ENCODE peak calls at places on chromosomes 5 and 9, in five cellular contexts. P, V, J, W and M are unnamed samples.

GRCh38 chr5:151892393-151892792 is 32.3 kb downstream of the GLRA1 start:
- DNase-seq in W (no peak), J (no peak), P (no peak), V (no peak), M (no peak)

GRCh38 chr9:131422241-131422792 is 28.4 kb downstream of the PRRC2B start:
- DNase-seq in V (no peak), J (no peak), W (no peak), P (no peak), M (no peak)

GRCh38 chr5:54234304-54234938 is 76.0 kb downstream of the ARL15 start:
- DNase-seq in V (no peak), P (peak; percentile 23), J (peak; percentile 71), W (no peak), M (no peak)

GRCh38 chr9:125360621-125361020 is 99.0 kb downstream of the GAPVD1 start:
- DNase-seq in W (no peak), J (no peak), P (no peak), V (no peak), M (no peak)

GRCh38 chr9:105052346-105052745 is 124.4 kb upstream of the ABCA1 start:
- DNase-seq in W (no peak), V (no peak), P (no peak), J (no peak), M (no peak)

GRCh38 chr9:108047264-108047663 is 557.7 kb upstream of the KLF4 start:
- DNase-seq in W (no peak), P (peak; percentile 89), V (no peak), J (peak; percentile 47), M (no peak)

GRCh38 chr5:93162201-93162654 is 418.8 kb downstream of the NR2F1-AS1 start:
- DNase-seq in J (peak; percentile 37), W (no peak), P (peak; percentile 73), V (no peak), M (no peak)

GRCh38 chr5:170306381-170306790 is 8.8 kb upstream of the LCP2 start:
- DNase-seq in P (peak; percentile 20), J (peak; percentile 85), W (no peak), V (no peak), M (no peak)

GRCh38 chr9:129458155-129458661 is 162.7 kb downstream of the C9orf50 start:
- DNase-seq in V (no peak), J (no peak), P (no peak), W (no peak), M (peak; percentile 53)

GRCh38 chr5:155485344-155485743 is 471.8 kb downstream of the KIF4B start:
- DNase-seq in V (no peak), W (no peak), P (no peak), J (no peak), M (no peak)

GRCh38 chr9:90901933-90902332 is 100.3 kb downstream of the SYK start:
- DNase-seq in P (no peak), V (no peak), J (no peak), W (no peak), M (no peak)

GRCh38 chr5:65525726-65526125 is 37.2 kb downstream of the CENPK start:
- DNase-seq in J (no peak), W (no peak), V (no peak), P (no peak), M (no peak)

GRCh38 chr9:32906213-32906612 is 95.2 kb downstream of the APTX start:
- DNase-seq in W (no peak), V (no peak), J (no peak), P (no peak), M (no peak)

GRCh38 chr5:8491254-8491653 is 622.3 kb downstream of the MTRR start:
- DNase-seq in P (peak; percentile 12), W (no peak), J (peak; percentile 25), V (no peak), M (no peak)

GRCh38 chr5:141369994-141370848 is at the start of gene PCDHGB3:
- DNase-seq in V (no peak), P (peak; percentile 39), J (peak; percentile 62), W (no peak), M (no peak)
- H3K9me3 ChIP-seq in V (peaks cover 33% of the 10 kb centered on the region), P (peaks cover 56% of the 10 kb centered on the region), J (no peaks in the 10 kb centered on the region), W (no peaks in the 10 kb centered on the region), M (peaks cover 12% of the 10 kb centered on the region)

GRCh38 chr5:141393267-141393666 is 834 bp downstream of the PCDHGA8 start:
- DNase-seq in V (no peak), W (no peak), P (no peak), J (no peak), M (no peak)
- H3K9me3 ChIP-seq in V (peaks cover 29% of the 10 kb centered on the region), W (peaks cover 20% of the 10 kb centered on the region), P (peaks cover 45% of the 10 kb centered on the region), J (peaks cover 7% of the 10 kb centered on the region), M (peaks cover 8% of the 10 kb centered on the region)

GRCh38 chr5:141434006-141434405 is 3.7 kb downstream of the PCDHGA12 start:
- DNase-seq in W (no peak), V (no peak), J (no peak), P (no peak), M (no peak)

GRCh38 chr5:141439411-141440141 is 9.3 kb downstream of the PCDHGA12 start:
- DNase-seq in V (no peak), P (peak; percentile 38), J (no peak), W (no peak), M (no peak)

GRCh38 chr5:141441571-141442170 is 11.4 kb downstream of the PCDHGA12 start:
- DNase-seq in W (no peak), P (no peak), V (no peak), J (no peak), M (no peak)

GRCh38 chr5:141431286-141431685 is 979 bp downstream of the PCDHGA12 start:
- DNase-seq in V (no peak), J (peak; percentile 67), W (no peak), P (peak; percentile 34), M (no peak)

GRCh38 chr5:141437208-141437607 is 6.9 kb downstream of the PCDHGA12 start:
- DNase-seq in V (no peak), W (no peak), J (no peak), P (no peak), M (no peak)
- H3K9me3 ChIP-seq in V (peaks cover 11% of the 10 kb centered on the region), W (peaks cover 10% of the 10 kb centered on the region), J (no peaks in the 10 kb centered on the region), P (peaks cover 9% of the 10 kb centered on the region), M (no peaks in the 10 kb centered on the region)

DNA sequence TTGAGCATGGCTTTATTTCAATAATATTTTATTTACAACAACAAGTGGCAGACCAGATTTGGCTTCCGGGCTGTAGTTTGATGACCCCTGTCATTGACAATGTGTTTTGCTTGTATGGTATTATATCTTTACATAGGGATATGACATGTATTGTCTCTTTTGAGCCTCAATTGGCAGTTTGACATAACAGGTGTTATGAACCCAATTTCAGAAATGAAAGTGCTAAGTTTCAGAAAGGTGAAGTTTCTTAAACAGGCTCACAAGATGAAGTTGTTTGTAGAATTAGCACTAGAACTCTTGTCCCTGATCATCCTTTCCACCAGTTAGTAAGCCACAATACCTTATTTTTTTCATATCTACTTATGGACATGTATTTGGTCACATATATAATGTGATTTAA is 303.0 kb upstream of the GRIA1 start:
- DNase-seq in V (no peak), J (no peak), P (no peak), W (no peak), M (no peak)
- H3K9me3 ChIP-seq in V (no peaks in the 10 kb centered on the region), J (no peaks in the 10 kb centered on the region), P (no peaks in the 10 kb centered on the region), W (no peaks in the 10 kb centered on the region), M (no peaks in the 10 kb centered on the region)

DNA sequence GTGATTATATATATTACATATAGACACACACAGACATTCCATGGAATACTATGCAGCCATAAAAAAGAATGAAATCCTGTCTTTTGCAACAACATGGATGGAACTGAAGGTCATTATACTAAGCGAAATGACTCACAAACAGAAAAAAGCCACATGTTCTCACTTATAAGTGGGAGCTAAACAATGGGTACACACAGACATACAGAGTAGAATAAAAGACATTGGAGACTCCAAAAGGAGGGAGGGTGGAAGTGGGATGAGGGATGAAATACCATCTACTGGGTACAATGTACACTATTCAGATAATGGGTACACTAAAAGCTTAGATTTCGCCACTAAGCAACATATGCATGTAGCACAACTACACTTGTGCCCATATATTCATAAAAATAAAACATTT is 170.0 kb upstream of the RGMB start:
- DNase-seq in J (no peak), V (no peak), W (no peak), P (no peak), M (no peak)
- H3K9me3 ChIP-seq in J (no peaks in the 10 kb centered on the region), V (no peaks in the 10 kb centered on the region), W (no peaks in the 10 kb centered on the region), P (no peaks in the 10 kb centered on the region), M (no peaks in the 10 kb centered on the region)

GRCh38 chr5:1264211-1264610 is 30.7 kb downstream of the TERT start:
- DNase-seq in V (no peak), P (no peak), W (no peak), J (no peak), M (no peak)
- H3K9me3 ChIP-seq in V (peaks cover 15% of the 10 kb centered on the region), P (peaks cover 20% of the 10 kb centered on the region), W (no peaks in the 10 kb centered on the region), J (no peaks in the 10 kb centered on the region), M (no peaks in the 10 kb centered on the region)